ENCODE peak calls at places on chromosomes 3 and 15, in nine cellular contexts. T is A549, P is tibial nerve, W is HCT116, J is GM12878, S is ovary, B is adrenal gland, I is endothelial cell of umbilical vein, H is uterus. N is an unnamed sample.

GRCh38 chr15:87123676-87124382 is 1044.2 kb downstream of the AGBL1 start:
- DNase-seq in J (no peak), P (no peak), H (no peak), S (no peak), B (no peak), W (no peak), T (no peak), I (no peak), N (no peak)

GRCh38 chr3:38141173-38141951 is 2.9 kb downstream of the MYD88 start:
- DNase-seq in J (no peak), P (no peak), S (no peak), T (no peak), W (no peak), I (no peak), B (no peak), H (no peak), N (no peak)

GRCh38 chr3:133834621-133835417 is 29.2 kb downstream of the SRPRB start:
- DNase-seq in W (no peak), B (no peak), T (no peak), H (no peak), I (no peak), J (no peak), S (no peak), P (no peak), N (no peak)

GRCh38 chr3:100254168-100254777 is 6.5 kb upstream of the TBC1D23 start:
- DNase-seq in T (peak), H (peak), W (peak), B (peak), S (peak), J (no peak), I (peak), P (peak), N (peak)

GRCh38 chr3:89179355-89179997 is 72.1 kb downstream of the EPHA3 start:
- DNase-seq in I (no peak), H (no peak), S (no peak), T (no peak), J (peak), W (no peak), P (no peak), B (no peak), N (peak)

GRCh38 chr3:115062009-115062408 is 85.1 kb downstream of the ZBTB20 start:
- DNase-seq in I (no peak), W (no peak), B (no peak), T (no peak), S (no peak), H (no peak), P (no peak), J (no peak), N (no peak)

GRCh38 chr15:78640840-78641733 is at the start of gene CHRNB4:
- DNase-seq in J (no peak), H (no peak), W (no peak), S (no peak), P (no peak), I (peak), B (peak), T (peak), N (peak)

GRCh38 chr15:74262635-74263034 is 26.5 kb downstream of the CCDC33 start:
- DNase-seq in H (no peak), S (no peak), P (no peak), I (peak), B (no peak), W (no peak), T (no peak), J (no peak), N (no peak)

GRCh38 chr15:92958105-92958504 is 58.0 kb downstream of the CHD2 start:
- DNase-seq in J (no peak), W (no peak), I (no peak), S (no peak), H (no peak), P (no peak), T (no peak), B (no peak), N (no peak)

GRCh38 chr3:24264748-24265158 is 229.9 kb downstream of the THRB start:
- DNase-seq in I (peak), H (no peak), B (peak), P (no peak), S (no peak), J (no peak), W (peak), T (peak), N (peak)

GRCh38 chr3:37456791-37457190 is 282.4 kb upstream of the LRRFIP2 start:
- DNase-seq in W (no peak), T (no peak), S (no peak), H (no peak), I (no peak), P (no peak), B (no peak), J (no peak), N (no peak)

GRCh38 chr3:113264741-113265140 is 53.4 kb downstream of the BOC start:
- DNase-seq in S (no peak), P (no peak), T (no peak), J (no peak), H (peak), I (no peak), B (no peak), W (no peak), N (peak)

GRCh38 chr3:134374791-134375541 is 719 bp upstream of the AMOTL2 start:
- DNase-seq in P (no peak), I (peak), W (no peak), S (peak), B (peak), J (no peak), H (peak), T (peak), N (peak)

GRCh38 chr3:197519801-197520211 is 36.0 kb downstream of the BDH1 start:
- DNase-seq in J (no peak), P (no peak), W (no peak), T (peak), I (no peak), S (no peak), H (no peak), B (no peak), N (no peak)

GRCh38 chr3:150407818-150408231 is 273 bp upstream of the TSC22D2 start:
- DNase-seq in I (no peak), J (no peak), H (peak), W (peak), T (peak), P (peak), S (peak), B (peak), N (peak)

GRCh38 chr3:72523409-72524172 is 324.7 kb downstream of the SHQ1 start:
- DNase-seq in J (peak), H (no peak), I (no peak), S (no peak), W (no peak), P (no peak), B (peak), T (no peak), N (no peak)

GRCh38 chr3:61981005-61981404 is 392.3 kb downstream of the FEZF2 start:
- DNase-seq in S (no peak), T (no peak), B (no peak), H (no peak), W (no peak), P (no peak), I (no peak), J (no peak), N (no peak)

GRCh38 chr15:58748787-58749531 is 548 bp downstream of the ADAM10 start:
- DNase-seq in J (no peak), H (peak), B (peak), W (no peak), P (peak), S (peak), T (peak), I (peak), N (peak)
- TF ChIP-seq POLR2A in J (peak), H (no peak), B (no peak), W (no peak), P (no peak), S (peak), T (no peak), I (peak), N (no peak)

GRCh38 chr3:57127849-57128566 is 37.1 kb downstream of the IL17RD start:
- DNase-seq in J (no peak), H (peak), I (no peak), B (no peak), S (no peak), P (peak), T (no peak), W (no peak), N (no peak)

GRCh38 chr3:57128863-57129602 is 36.1 kb downstream of the IL17RD start:
- DNase-seq in P (no peak), T (no peak), W (no peak), H (no peak), J (no peak), I (no peak), S (no peak), B (no peak), N (no peak)

GRCh38 chr3:57130426-57131209 is 34.5 kb downstream of the IL17RD start:
- DNase-seq in W (no peak), I (no peak), P (peak), H (peak), B (no peak), T (no peak), J (no peak), S (no peak), N (no peak)

GRCh38 chr3:57135964-57136363 is 29.2 kb downstream of the IL17RD start:
- DNase-seq in J (no peak), W (no peak), S (no peak), P (no peak), I (peak), H (no peak), B (no peak), T (no peak), N (no peak)

DNA sequence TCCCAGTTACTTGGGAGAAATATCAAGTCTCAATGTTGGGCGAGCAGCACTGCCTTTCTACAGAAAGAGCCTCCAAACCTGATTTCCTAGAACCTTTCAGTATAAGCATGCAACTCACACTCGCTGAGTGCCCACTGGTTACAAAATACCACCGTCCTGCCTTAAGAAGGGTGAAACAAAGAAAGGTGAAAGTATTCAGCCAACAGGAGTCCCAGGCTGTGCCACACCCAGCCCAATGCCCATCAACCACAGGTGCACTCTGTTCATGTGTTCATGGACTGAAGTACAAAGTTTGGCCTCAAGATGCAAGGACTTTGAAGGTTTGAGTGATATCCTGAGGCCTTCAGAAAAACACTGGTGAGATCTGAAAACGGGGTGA is 34.0 kb downstream of the IL17RD start:
- DNase-seq in W (no peak), T (no peak), I (no peak), B (no peak), H (no peak), P (no peak), S (no peak), J (no peak), N (no peak)
- H3K27ac ChIP-seq in W (no peak), T (no peak), I (no peak), B (no peak), H (peak), P (no peak), S (no peak), J (no peak), N (no peak)

GRCh38 chr15:70770863-70771262 is 7.5 kb upstream of the UACA start:
- DNase-seq in I (peak), T (peak), S (no peak), H (no peak), B (no peak), J (no peak), W (no peak), P (no peak), N (no peak)

GRCh38 chr15:70778258-70779076 is 15.1 kb upstream of the UACA start:
- DNase-seq in S (no peak), P (no peak), H (no peak), I (peak), W (no peak), B (no peak), J (no peak), T (peak), N (no peak)

GRCh38 chr15:70772402-70772801 is 9.0 kb upstream of the UACA start:
- DNase-seq in T (no peak), J (no peak), H (no peak), I (no peak), W (no peak), S (no peak), P (no peak), B (no peak), N (no peak)

GRCh38 chr15:70777156-70777926 is 14.0 kb upstream of the UACA start:
- DNase-seq in T (no peak), S (no peak), B (no peak), H (no peak), J (no peak), W (no peak), P (no peak), I (peak), N (no peak)

GRCh38 chr15:70775160-70775559 is 11.8 kb upstream of the UACA start:
- DNase-seq in T (peak), B (no peak), S (no peak), I (peak), J (no peak), W (no peak), P (no peak), H (no peak), N (no peak)
- TF ChIP-seq POLR2A in T (no peak), B (no peak), S (no peak), I (no peak), J (no peak), W (no peak), P (no peak), H (no peak), N (no peak)

DNA sequence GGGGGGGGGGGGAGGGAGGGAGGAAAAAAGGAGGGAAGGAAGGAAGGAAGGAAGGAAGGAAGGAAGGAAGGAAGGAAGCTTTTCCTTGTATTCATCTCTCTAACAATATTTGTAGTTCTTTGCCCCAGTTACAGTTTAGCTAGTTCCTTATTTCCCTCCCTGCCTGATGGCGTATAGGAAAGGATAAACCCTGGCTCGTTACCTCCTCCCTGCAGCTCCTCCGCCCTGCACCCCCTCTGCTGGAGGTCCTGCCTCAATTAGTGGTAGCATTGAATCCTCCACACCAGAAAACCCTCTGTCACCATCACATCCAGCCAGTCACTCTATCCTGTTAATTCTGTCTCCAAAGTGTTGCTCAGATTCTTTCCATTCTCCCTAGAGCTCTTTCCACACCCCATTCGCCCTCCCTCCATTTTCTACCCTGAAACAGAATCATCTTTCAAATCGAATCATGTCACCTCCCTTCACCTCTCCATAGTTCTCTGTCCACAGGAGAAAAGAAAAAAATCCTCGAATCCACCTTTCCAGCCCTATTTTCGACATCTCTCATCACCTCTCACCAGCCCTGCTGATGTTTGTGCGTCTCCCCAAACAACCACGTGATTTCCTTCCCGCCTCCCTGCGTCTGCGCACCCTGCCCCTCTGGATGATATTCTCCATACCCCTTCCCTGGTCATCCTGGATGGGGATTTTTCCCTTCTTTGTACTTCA is 36.8 kb downstream of the MAP3K13 start:
- DNase-seq in P (no peak), W (no peak), B (no peak), T (no peak), J (no peak), I (no peak), S (no peak), H (no peak), N (no peak)
- H3K27ac ChIP-seq in P (no peak), W (no peak), B (no peak), T (no peak), J (no peak), I (no peak), S (no peak), H (no peak), N (no peak)

GRCh38 chr15:99251436-99251821 is at the start of gene LRRC28:
- DNase-seq in J (no peak), T (no peak), H (no peak), B (no peak), P (no peak), S (no peak), I (no peak), W (no peak), N (no peak)
- TF ChIP-seq POLR2A in J (peak), T (peak), H (peak), B (peak), P (no peak), S (peak), I (peak), W (peak), N (peak)

GRCh38 chr3:49629451-49629850 is 44.7 kb upstream of the APEH start:
- DNase-seq in H (no peak), J (no peak), T (no peak), P (no peak), I (no peak), W (no peak), S (no peak), B (no peak), N (no peak)
- H3K27ac ChIP-seq in H (no peak), J (no peak), T (no peak), P (no peak), I (no peak), W (no peak), S (no peak), B (no peak), N (no peak)

GRCh38 chr15:62649793-62650420 is 392.6 kb upstream of the TPM1 start:
- DNase-seq in T (no peak), S (no peak), W (no peak), I (no peak), B (peak), H (no peak), J (peak), P (peak), N (peak)
- TF ChIP-seq POLR2A in T (no peak), S (no peak), W (no peak), I (no peak), B (no peak), H (no peak), J (no peak), P (no peak), N (no peak)

DNA sequence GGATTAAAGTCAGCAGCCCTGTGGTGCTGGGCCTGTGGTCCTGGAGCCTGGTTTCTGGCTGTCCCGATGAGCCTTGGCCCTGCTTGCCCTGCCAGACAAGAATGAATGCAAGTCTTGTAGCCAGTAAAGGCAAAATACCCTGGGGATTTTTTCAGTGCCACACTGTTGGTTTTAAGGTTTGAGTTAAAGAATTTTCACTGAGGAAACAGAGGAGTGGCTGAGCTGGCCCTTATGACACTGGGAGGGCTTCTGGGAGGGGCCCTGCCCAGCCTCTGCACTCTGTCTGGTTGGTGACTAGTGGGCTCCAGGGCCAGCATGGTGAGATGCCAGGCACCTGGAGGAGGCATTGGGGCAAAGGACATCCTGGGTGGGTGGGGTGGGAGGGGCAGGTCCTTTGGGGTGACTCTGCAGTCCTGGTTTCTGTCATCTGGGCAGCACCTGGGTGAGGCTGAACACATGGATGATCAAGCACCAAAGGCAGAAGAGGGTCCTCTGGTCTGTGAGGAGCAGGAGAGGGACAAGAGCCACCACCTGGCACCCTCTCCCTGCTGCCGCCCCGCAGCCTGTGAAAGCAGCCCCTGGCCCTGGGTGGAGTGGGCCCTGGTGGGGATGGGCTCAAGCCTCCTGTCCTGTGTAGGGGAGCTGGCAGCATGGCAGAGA is 12.5 kb upstream of the PLA2G4E start:
- DNase-seq in W (no peak), P (no peak), I (no peak), J (peak), T (no peak), S (no peak), B (no peak), H (no peak), N (no peak)
- H3K27ac ChIP-seq in W (no peak), P (no peak), I (no peak), J (peak), T (no peak), S (no peak), B (no peak), H (no peak), N (no peak)